ENCODE peak calls at places on chromosomes 6 and 20, in ten cellular contexts. One of them, this sample, is unnamed.

GRCh38 chr6:39698789-39699188 is 26.4 kb downstream of the KIF6 start:
- DNase-seq in pancreas: no peak
- DNase-seq in GM23338: no peak
- DNase-seq in astrocyte of the spinal cord: no peak
- DNase-seq in bronchial epithelial cell: peak
- DNase-seq in psoas muscle: no peak
- DNase-seq in neural crest cell: no peak
- DNase-seq in left ventricle myocardium inferior: no peak
- DNase-seq in GM20000: no peak
- DNase-seq in mesothelial cell of epicardium: no peak
- DNase-seq in this sample: no peak

GRCh38 chr6:32068867-32069266 is 30.7 kb downstream of the CYP21A2 start:
- DNase-seq in pancreas: no peak
- DNase-seq in GM23338: no peak
- DNase-seq in astrocyte of the spinal cord: no peak
- DNase-seq in bronchial epithelial cell: no peak
- DNase-seq in psoas muscle: no peak
- DNase-seq in neural crest cell: no peak
- DNase-seq in left ventricle myocardium inferior: no peak
- DNase-seq in GM20000: no peak
- DNase-seq in mesothelial cell of epicardium: no peak
- DNase-seq in this sample: no peak

GRCh38 chr6:142943746-142944125 is 1.2 kb downstream of the HIVEP2 start:
- DNase-seq in pancreas: peak
- DNase-seq in GM23338: peak
- DNase-seq in astrocyte of the spinal cord: peak
- DNase-seq in bronchial epithelial cell: peak
- DNase-seq in psoas muscle: no peak
- DNase-seq in neural crest cell: no peak
- DNase-seq in left ventricle myocardium inferior: no peak
- DNase-seq in GM20000: peak
- DNase-seq in mesothelial cell of epicardium: no peak
- DNase-seq in this sample: peak

GRCh38 chr20:38878798-38879197 is 47.4 kb upstream of the FAM83D start:
- DNase-seq in pancreas: no peak
- DNase-seq in GM23338: peak
- DNase-seq in astrocyte of the spinal cord: peak
- DNase-seq in bronchial epithelial cell: peak
- DNase-seq in psoas muscle: no peak
- DNase-seq in neural crest cell: peak
- DNase-seq in left ventricle myocardium inferior: no peak
- DNase-seq in GM20000: no peak
- DNase-seq in mesothelial cell of epicardium: peak
- DNase-seq in this sample: no peak

GRCh38 chr6:151805286-151805840 is 2.1 kb upstream of the ESR1 start:
- DNase-seq in pancreas: no peak
- DNase-seq in GM23338: peak
- DNase-seq in astrocyte of the spinal cord: no peak
- DNase-seq in bronchial epithelial cell: no peak
- DNase-seq in psoas muscle: peak
- DNase-seq in neural crest cell: no peak
- DNase-seq in left ventricle myocardium inferior: peak
- DNase-seq in GM20000: no peak
- DNase-seq in mesothelial cell of epicardium: no peak
- DNase-seq in this sample: no peak

GRCh38 chr20:38789503-38790209 is 15.8 kb upstream of the PPP1R16B start:
- DNase-seq in pancreas: no peak
- DNase-seq in GM23338: peak
- DNase-seq in astrocyte of the spinal cord: peak
- DNase-seq in bronchial epithelial cell: peak
- DNase-seq in psoas muscle: no peak
- DNase-seq in neural crest cell: no peak
- DNase-seq in left ventricle myocardium inferior: no peak
- DNase-seq in GM20000: no peak
- DNase-seq in mesothelial cell of epicardium: no peak
- DNase-seq in this sample: no peak

GRCh38 chr6:16669227-16669626 is 92.0 kb downstream of the ATXN1 start:
- DNase-seq in pancreas: no peak
- DNase-seq in GM23338: no peak
- DNase-seq in astrocyte of the spinal cord: peak
- DNase-seq in bronchial epithelial cell: peak
- DNase-seq in psoas muscle: no peak
- DNase-seq in neural crest cell: no peak
- DNase-seq in left ventricle myocardium inferior: no peak
- DNase-seq in GM20000: no peak
- DNase-seq in mesothelial cell of epicardium: no peak
- DNase-seq in this sample: peak

GRCh38 chr20:42027746-42028268 is 409.6 kb upstream of the CHD6 start:
- DNase-seq in pancreas: no peak
- DNase-seq in GM23338: no peak
- DNase-seq in astrocyte of the spinal cord: no peak
- DNase-seq in bronchial epithelial cell: no peak
- DNase-seq in psoas muscle: no peak
- DNase-seq in neural crest cell: no peak
- DNase-seq in left ventricle myocardium inferior: no peak
- DNase-seq in GM20000: no peak
- DNase-seq in mesothelial cell of epicardium: no peak
- DNase-seq in this sample: no peak

GRCh38 chr6:108562503-108562993 is 1.8 kb downstream of the FOXO3 start:
- DNase-seq in pancreas: peak
- DNase-seq in GM23338: peak
- DNase-seq in astrocyte of the spinal cord: peak
- DNase-seq in bronchial epithelial cell: peak
- DNase-seq in psoas muscle: peak
- DNase-seq in neural crest cell: peak
- DNase-seq in left ventricle myocardium inferior: peak
- DNase-seq in GM20000: no peak
- DNase-seq in mesothelial cell of epicardium: no peak
- DNase-seq in this sample: peak
- TF ChIP-seq CTCF in pancreas: no peak
- TF ChIP-seq CTCF in GM23338: no peak
- TF ChIP-seq CTCF in astrocyte of the spinal cord: no peak
- TF ChIP-seq CTCF in bronchial epithelial cell: no peak
- TF ChIP-seq CTCF in psoas muscle: peak
- TF ChIP-seq CTCF in neural crest cell: no peak
- TF ChIP-seq CTCF in left ventricle myocardium inferior: peak
- TF ChIP-seq CTCF in GM20000: no peak
- TF ChIP-seq CTCF in mesothelial cell of epicardium: no peak
- TF ChIP-seq CTCF in this sample: no peak

DNA sequence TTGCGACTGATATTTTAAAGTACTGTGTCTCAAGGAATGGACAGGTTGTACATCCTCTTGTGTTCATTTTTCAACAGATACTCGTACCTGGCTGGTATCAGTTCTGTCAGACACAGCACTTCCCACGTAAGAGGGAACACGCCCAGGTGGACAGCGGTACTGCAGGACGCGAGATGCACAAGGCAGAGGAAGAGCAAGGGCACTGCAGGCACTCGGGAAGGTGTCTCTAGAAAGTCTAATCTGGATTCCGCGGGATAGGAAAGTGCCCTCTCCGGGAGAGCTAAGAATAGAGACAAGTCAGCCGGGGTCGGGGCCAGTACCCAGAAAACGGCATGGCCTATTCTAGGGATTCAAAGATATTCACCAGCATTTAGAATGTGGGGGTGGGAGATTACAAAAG is 94.2 kb upstream of the MBOAT1 start:
- DNase-seq in pancreas: no peak
- DNase-seq in GM23338: peak
- DNase-seq in astrocyte of the spinal cord: no peak
- DNase-seq in bronchial epithelial cell: no peak
- DNase-seq in psoas muscle: no peak
- DNase-seq in neural crest cell: no peak
- DNase-seq in left ventricle myocardium inferior: no peak
- DNase-seq in GM20000: no peak
- DNase-seq in mesothelial cell of epicardium: no peak
- DNase-seq in this sample: no peak
- TF ChIP-seq CTCF in pancreas: no peak
- TF ChIP-seq CTCF in GM23338: peak
- TF ChIP-seq CTCF in astrocyte of the spinal cord: no peak
- TF ChIP-seq CTCF in bronchial epithelial cell: no peak
- TF ChIP-seq CTCF in psoas muscle: no peak
- TF ChIP-seq CTCF in neural crest cell: no peak
- TF ChIP-seq CTCF in left ventricle myocardium inferior: peak
- TF ChIP-seq CTCF in GM20000: no peak
- TF ChIP-seq CTCF in mesothelial cell of epicardium: no peak
- TF ChIP-seq CTCF in this sample: no peak

GRCh38 chr6:159101656-159102055 is 56.9 kb upstream of the TAGAP start:
- DNase-seq in pancreas: no peak
- DNase-seq in GM23338: no peak
- DNase-seq in astrocyte of the spinal cord: no peak
- DNase-seq in bronchial epithelial cell: no peak
- DNase-seq in psoas muscle: no peak
- DNase-seq in neural crest cell: no peak
- DNase-seq in left ventricle myocardium inferior: no peak
- DNase-seq in GM20000: no peak
- DNase-seq in mesothelial cell of epicardium: no peak
- DNase-seq in this sample: no peak
- TF ChIP-seq CTCF in pancreas: no peak
- TF ChIP-seq CTCF in GM23338: no peak
- TF ChIP-seq CTCF in astrocyte of the spinal cord: no peak
- TF ChIP-seq CTCF in bronchial epithelial cell: no peak
- TF ChIP-seq CTCF in psoas muscle: no peak
- TF ChIP-seq CTCF in neural crest cell: no peak
- TF ChIP-seq CTCF in left ventricle myocardium inferior: no peak
- TF ChIP-seq CTCF in GM20000: no peak
- TF ChIP-seq CTCF in mesothelial cell of epicardium: no peak
- TF ChIP-seq CTCF in this sample: no peak

GRCh38 chr20:23782366-23782983 is 31.7 kb upstream of the CST1 start:
- DNase-seq in pancreas: no peak
- DNase-seq in GM23338: peak
- DNase-seq in astrocyte of the spinal cord: no peak
- DNase-seq in bronchial epithelial cell: peak
- DNase-seq in psoas muscle: no peak
- DNase-seq in neural crest cell: peak
- DNase-seq in left ventricle myocardium inferior: no peak
- DNase-seq in GM20000: peak
- DNase-seq in mesothelial cell of epicardium: no peak
- DNase-seq in this sample: peak
- TF ChIP-seq CTCF in pancreas: no peak
- TF ChIP-seq CTCF in GM23338: peak
- TF ChIP-seq CTCF in astrocyte of the spinal cord: peak
- TF ChIP-seq CTCF in bronchial epithelial cell: peak
- TF ChIP-seq CTCF in psoas muscle: peak
- TF ChIP-seq CTCF in neural crest cell: peak
- TF ChIP-seq CTCF in left ventricle myocardium inferior: peak
- TF ChIP-seq CTCF in GM20000: peak
- TF ChIP-seq CTCF in mesothelial cell of epicardium: peak
- TF ChIP-seq CTCF in this sample: no peak